ENCODE peak calls at places on chromosomes 11 and 22, in four cellular contexts. One of them, this sample, is unnamed.

GRCh38 chr11:111414936-111415335 is 35.9 kb upstream of the POU2AF1 start:
- DNase-seq in mammary epithelial cell: no peak
- DNase-seq in ovary: no peak
- DNase-seq in lung: no peak
- DNase-seq in this sample: peak

GRCh38 chr22:42680648-42681047 is 31.5 kb upstream of the CYB5R3 start:
- DNase-seq in mammary epithelial cell: peak
- DNase-seq in ovary: no peak
- DNase-seq in lung: no peak
- DNase-seq in this sample: no peak

GRCh38 chr11:8652140-8652539 is 30.3 kb downstream of the TRIM66 start:
- DNase-seq in mammary epithelial cell: peak
- DNase-seq in ovary: no peak
- DNase-seq in lung: no peak
- DNase-seq in this sample: no peak

GRCh38 chr22:33921576-33922181 is 1.4 kb upstream of the LARGE1 start:
- DNase-seq in mammary epithelial cell: peak
- DNase-seq in ovary: peak
- DNase-seq in lung: peak
- DNase-seq in this sample: peak

GRCh38 chr11:113546757-113547507 is 71.7 kb upstream of the DRD2 start:
- DNase-seq in mammary epithelial cell: peak
- DNase-seq in ovary: no peak
- DNase-seq in lung: no peak
- DNase-seq in this sample: no peak

GRCh38 chr11:103903005-103903404 is 133.4 kb upstream of the DDI1 start:
- DNase-seq in mammary epithelial cell: no peak
- DNase-seq in ovary: no peak
- DNase-seq in lung: no peak
- DNase-seq in this sample: no peak

GRCh38 chr22:32556150-32556549 is 81.5 kb downstream of the FBXO7 start:
- DNase-seq in mammary epithelial cell: no peak
- DNase-seq in ovary: no peak
- DNase-seq in lung: no peak
- DNase-seq in this sample: no peak

GRCh38 chr11:93192163-93192562 is 5.6 kb downstream of the SLC36A4 start:
- DNase-seq in mammary epithelial cell: no peak
- DNase-seq in ovary: no peak
- DNase-seq in lung: no peak
- DNase-seq in this sample: no peak

GRCh38 chr11:43316451-43316850 is 4.7 kb downstream of the API5 start:
- DNase-seq in mammary epithelial cell: peak
- DNase-seq in ovary: no peak
- DNase-seq in lung: no peak
- DNase-seq in this sample: peak

GRCh38 chr22:19730141-19730661 is 6.9 kb downstream of the GP1BB start:
- DNase-seq in mammary epithelial cell: no peak
- DNase-seq in ovary: no peak
- DNase-seq in lung: no peak
- DNase-seq in this sample: no peak

GRCh38 chr22:37167981-37168647 is 18.4 kb upstream of the IL2RB start:
- DNase-seq in mammary epithelial cell: no peak
- DNase-seq in ovary: no peak
- DNase-seq in lung: no peak
- DNase-seq in this sample: peak

GRCh38 chr11:107770546-107770945 is 58.7 kb upstream of the SLN start:
- DNase-seq in mammary epithelial cell: no peak
- DNase-seq in ovary: no peak
- DNase-seq in lung: no peak
- DNase-seq in this sample: peak

GRCh38 chr22:48265000-48265625 is 1502.7 kb downstream of the TBC1D22A start:
- DNase-seq in mammary epithelial cell: no peak
- DNase-seq in ovary: no peak
- DNase-seq in lung: no peak
- DNase-seq in this sample: no peak

GRCh38 chr22:46514592-46515207 is 22.7 kb downstream of the CELSR1 start:
- DNase-seq in mammary epithelial cell: peak
- DNase-seq in ovary: no peak
- DNase-seq in lung: no peak
- DNase-seq in this sample: no peak

GRCh38 chr22:49689858-49690257 is 137.8 kb downstream of the BRD1 start:
- DNase-seq in mammary epithelial cell: no peak
- DNase-seq in ovary: no peak
- DNase-seq in lung: no peak
- DNase-seq in this sample: no peak

GRCh38 chr11:128662960-128663359 is 30.9 kb upstream of the FLI1 start:
- DNase-seq in mammary epithelial cell: no peak
- DNase-seq in ovary: no peak
- DNase-seq in lung: no peak
- DNase-seq in this sample: no peak

GRCh38 chr22:27370987-27371386 is 430.6 kb downstream of the MN1 start:
- DNase-seq in mammary epithelial cell: no peak
- DNase-seq in ovary: no peak
- DNase-seq in lung: peak
- DNase-seq in this sample: no peak

GRCh38 chr22:37643225-37643847 is 3.9 kb downstream of the SH3BP1 start:
- DNase-seq in mammary epithelial cell: peak
- DNase-seq in ovary: peak
- DNase-seq in lung: peak
- DNase-seq in this sample: peak

GRCh38 chr11:21268036-21268435 is 598.6 kb downstream of the NELL1 start:
- DNase-seq in mammary epithelial cell: no peak
- DNase-seq in ovary: no peak
- DNase-seq in lung: no peak
- DNase-seq in this sample: no peak

GRCh38 chr22:23079814-23080521 is 9.6 kb downstream of the GNAZ start:
- DNase-seq in mammary epithelial cell: no peak
- DNase-seq in ovary: no peak
- DNase-seq in lung: no peak
- DNase-seq in this sample: no peak

GRCh38 chr11:85844439-85845051 is 10.6 kb upstream of the CCDC83 start:
- DNase-seq in mammary epithelial cell: peak
- DNase-seq in ovary: no peak
- DNase-seq in lung: no peak
- DNase-seq in this sample: no peak

GRCh38 chr11:67417425-67417824 is 1.9 kb downstream of the CARNS1 start:
- DNase-seq in mammary epithelial cell: no peak
- DNase-seq in ovary: no peak
- DNase-seq in lung: no peak
- DNase-seq in this sample: no peak

GRCh38 chr11:124109377-124109776 is 5.9 kb upstream of the VWA5A start:
- DNase-seq in mammary epithelial cell: no peak
- DNase-seq in ovary: no peak
- DNase-seq in lung: no peak
- DNase-seq in this sample: no peak

GRCh38 chr11:61095022-61095421 is 7.3 kb upstream of the CD5 start:
- DNase-seq in mammary epithelial cell: no peak
- DNase-seq in ovary: no peak
- DNase-seq in lung: no peak
- DNase-seq in this sample: peak

GRCh38 chr22:40334899-40335298 is 11.4 kb upstream of the ADSL start:
- DNase-seq in mammary epithelial cell: no peak
- DNase-seq in ovary: no peak
- DNase-seq in lung: no peak
- DNase-seq in this sample: peak

GRCh38 chr11:86335131-86335768 is 33.2 kb downstream of the HIKESHI start:
- DNase-seq in mammary epithelial cell: peak
- DNase-seq in ovary: no peak
- DNase-seq in lung: no peak
- DNase-seq in this sample: no peak

GRCh38 chr11:132992838-132993680 is 539.2 kb downstream of the OPCML start:
- DNase-seq in mammary epithelial cell: no peak
- DNase-seq in ovary: no peak
- DNase-seq in lung: no peak
- DNase-seq in this sample: no peak

GRCh38 chr11:66421492-66422205 is 814 bp downstream of the NPAS4 start:
- DNase-seq in mammary epithelial cell: peak
- DNase-seq in ovary: peak
- DNase-seq in lung: peak
- DNase-seq in this sample: peak

GRCh38 chr11:76524919-76525318 is 80.1 kb downstream of the EMSY start:
- DNase-seq in mammary epithelial cell: peak
- DNase-seq in ovary: no peak
- DNase-seq in lung: peak
- DNase-seq in this sample: no peak

GRCh38 chr22:24400726-24401596 is 26.4 kb upstream of the ADORA2A start:
- DNase-seq in mammary epithelial cell: no peak
- DNase-seq in ovary: no peak
- DNase-seq in lung: no peak
- DNase-seq in this sample: peak

GRCh38 chr11:93541884-93542752 is 1.1 kb downstream of the SMCO4 start:
- DNase-seq in mammary epithelial cell: peak
- DNase-seq in ovary: peak
- DNase-seq in lung: peak
- DNase-seq in this sample: peak

GRCh38 chr11:112932593-112932992 is 28.6 kb upstream of the NCAM1 start:
- DNase-seq in mammary epithelial cell: no peak
- DNase-seq in ovary: peak
- DNase-seq in lung: no peak
- DNase-seq in this sample: no peak

GRCh38 chr11:101907826-101908225 is 7.0 kb upstream of the CEP126 start:
- DNase-seq in mammary epithelial cell: no peak
- DNase-seq in ovary: no peak
- DNase-seq in lung: no peak
- DNase-seq in this sample: no peak

GRCh38 chr11:14529933-14530332 is 9.7 kb upstream of the PSMA1 start:
- DNase-seq in mammary epithelial cell: no peak
- DNase-seq in ovary: no peak
- DNase-seq in lung: no peak
- DNase-seq in this sample: no peak

GRCh38 chr11:8870461-8871282 is 40.3 kb upstream of the AKIP1 start:
- DNase-seq in mammary epithelial cell: peak
- DNase-seq in ovary: peak
- DNase-seq in lung: peak
- DNase-seq in this sample: peak

DNA sequence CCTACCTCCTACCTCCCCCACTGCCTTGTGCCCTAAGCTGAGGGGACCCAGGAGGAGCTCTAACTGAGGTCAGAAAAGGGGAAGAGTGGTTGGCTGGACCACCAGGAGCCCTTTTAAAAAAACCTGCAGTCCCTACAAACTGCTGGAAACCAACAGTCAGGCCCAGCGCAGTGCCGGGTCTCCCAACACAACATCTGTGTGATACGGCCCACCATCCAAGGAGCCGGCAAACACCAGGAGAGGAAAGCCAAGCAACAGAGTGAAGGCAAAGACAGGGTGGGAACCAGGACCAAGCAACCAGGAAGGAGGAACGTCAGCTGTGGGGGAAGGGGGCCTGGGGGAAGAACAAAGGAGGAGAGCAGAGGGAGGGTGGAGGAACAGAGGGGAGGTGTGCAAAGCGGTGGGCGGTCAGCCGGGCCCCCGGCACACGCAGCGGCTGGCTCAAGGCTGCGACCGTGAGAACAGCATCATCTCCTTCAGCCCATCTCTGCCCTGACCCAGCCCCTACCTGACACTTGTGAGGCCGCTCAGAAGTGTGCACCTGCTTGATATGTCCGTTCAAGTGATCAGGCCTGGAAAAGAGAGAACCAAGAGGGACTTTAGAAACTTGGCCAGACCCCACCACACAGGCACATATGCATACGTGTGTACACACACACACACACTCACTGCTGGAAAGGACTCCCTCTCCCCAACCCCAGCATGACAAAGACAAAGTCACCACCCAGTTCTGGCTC is 3.6 kb downstream of the PATZ1 start:
- DNase-seq in mammary epithelial cell: no peak
- DNase-seq in ovary: no peak
- DNase-seq in lung: no peak
- DNase-seq in this sample: no peak
- H3K4me3 ChIP-seq in mammary epithelial cell: no peak
- H3K4me3 ChIP-seq in ovary: no peak
- H3K4me3 ChIP-seq in lung: no peak
- H3K4me3 ChIP-seq in this sample: peak

GRCh38 chr11:120630100-120630499 is 118.6 kb downstream of the GRIK4 start:
- DNase-seq in mammary epithelial cell: no peak
- DNase-seq in ovary: no peak
- DNase-seq in lung: no peak
- DNase-seq in this sample: peak

GRCh38 chr11:120627535-120628163 is 116.1 kb downstream of the GRIK4 start:
- DNase-seq in mammary epithelial cell: no peak
- DNase-seq in ovary: no peak
- DNase-seq in lung: no peak
- DNase-seq in this sample: no peak

GRCh38 chr11:120632579-120632978 is 121.0 kb downstream of the GRIK4 start:
- DNase-seq in mammary epithelial cell: no peak
- DNase-seq in ovary: no peak
- DNase-seq in lung: no peak
- DNase-seq in this sample: peak

GRCh38 chr11:120626791-120627190 is 115.2 kb downstream of the GRIK4 start:
- DNase-seq in mammary epithelial cell: no peak
- DNase-seq in ovary: no peak
- DNase-seq in lung: no peak
- DNase-seq in this sample: no peak

GRCh38 chr11:120629407-120629806 is 117.9 kb downstream of the GRIK4 start:
- DNase-seq in mammary epithelial cell: no peak
- DNase-seq in ovary: no peak
- DNase-seq in lung: no peak
- DNase-seq in this sample: no peak
- TF ChIP-seq CTCF in mammary epithelial cell: no peak
- TF ChIP-seq CTCF in ovary: no peak
- TF ChIP-seq CTCF in lung: no peak
- TF ChIP-seq CTCF in this sample: no peak

DNA sequence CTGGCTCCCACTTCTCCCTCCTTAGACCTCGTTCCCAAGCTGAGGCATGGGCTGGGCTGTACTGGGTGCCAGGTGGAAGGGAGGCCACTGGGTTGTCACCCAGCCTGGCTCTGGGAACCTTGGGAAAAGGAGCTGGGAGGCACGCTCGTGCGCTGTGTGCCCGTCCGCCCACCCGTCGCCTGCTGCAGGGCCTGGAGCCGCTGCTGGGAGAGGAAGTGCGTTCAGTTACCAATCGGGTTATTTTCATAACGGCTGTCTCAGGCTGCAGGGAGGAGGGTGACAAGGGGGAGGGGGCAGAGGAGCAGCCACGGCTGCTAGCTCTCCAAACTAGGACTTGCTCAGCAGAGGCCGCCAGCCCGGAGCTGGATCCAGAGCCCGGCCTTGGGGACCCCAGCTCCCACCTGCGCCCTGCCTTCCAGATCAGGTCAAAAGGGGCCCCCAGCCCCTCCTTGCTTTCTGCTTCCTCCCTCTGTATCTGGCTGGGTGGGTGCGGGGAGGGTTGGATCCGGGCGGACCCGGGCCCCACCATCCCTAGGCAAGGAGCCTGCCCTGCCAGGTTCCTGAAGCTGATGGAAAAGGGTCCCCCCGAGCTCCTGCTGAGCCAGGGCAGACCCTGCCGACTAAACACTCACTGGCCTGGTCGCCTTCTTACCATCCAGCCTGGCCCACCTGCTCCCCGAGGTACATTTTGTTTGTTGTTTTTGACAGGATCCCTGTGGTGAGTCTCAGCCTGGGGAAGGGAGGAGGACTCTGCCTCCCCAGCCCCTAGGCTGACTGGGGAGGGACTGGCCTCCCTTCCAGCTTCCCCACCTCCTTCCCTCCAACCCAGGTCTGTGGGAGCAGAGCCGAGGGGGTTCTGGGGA is 14.3 kb downstream of the DGKZ start:
- DNase-seq in mammary epithelial cell: no peak
- DNase-seq in ovary: no peak
- DNase-seq in lung: peak
- DNase-seq in this sample: peak
- H3K4me3 ChIP-seq in mammary epithelial cell: no peak
- H3K4me3 ChIP-seq in ovary: no peak
- H3K4me3 ChIP-seq in lung: no peak
- H3K4me3 ChIP-seq in this sample: peak

GRCh38 chr11:131691558-131692041 is 321.2 kb downstream of the NTM start:
- DNase-seq in mammary epithelial cell: peak
- DNase-seq in ovary: peak
- DNase-seq in lung: no peak
- DNase-seq in this sample: peak
- TF ChIP-seq CTCF in mammary epithelial cell: peak
- TF ChIP-seq CTCF in ovary: no peak
- TF ChIP-seq CTCF in lung: no peak
- TF ChIP-seq CTCF in this sample: peak

This sample was measured in GM12865.